ENCODE peak calls at places on chromosomes 11 and 22, in four cellular contexts. Q is GDM1; A is stimulated activated CD4-positive, alpha-beta T cell treated with anti-CD3 and anti-CD28 coated beads, Interleukin-2, amount 100 ng/mL, for 24 hours; Y is endodermal cell. K is an unnamed sample.

GRCh38 chr11:6298605-6299004 is 21.7 kb downstream of the CAVIN3 start:
- DNase-seq in Q (no peak), A (peak), Y (peak), K (no peak)

GRCh38 chr11:86386791-86387190 is 12.1 kb downstream of the CCDC81 start:
- DNase-seq in Q (no peak), A (no peak), Y (no peak), K (no peak)

GRCh38 chr11:114078423-114078822 is 18.9 kb downstream of the ZBTB16 start:
- DNase-seq in Q (no peak), A (no peak), Y (peak), K (no peak)

GRCh38 chr22:22968366-22968765 is 80.8 kb downstream of the IGLL5 start:
- DNase-seq in Q (no peak), A (no peak), Y (no peak), K (no peak)

GRCh38 chr11:85595285-85595884 is 31.8 kb downstream of the DLG2 start:
- DNase-seq in Q (peak), A (no peak), Y (no peak), K (no peak)

GRCh38 chr11:75090778-75091177 is 5.9 kb downstream of the OR2AT4 start:
- DNase-seq in Q (no peak), A (no peak), Y (no peak), K (no peak)

GRCh38 chr11:73246303-73246702 is 25.8 kb upstream of the P2RY6 start:
- DNase-seq in Q (no peak), A (no peak), Y (no peak), K (no peak)

GRCh38 chr11:19953909-19954308 is 206.4 kb downstream of the DBX1 start:
- DNase-seq in Q (no peak), A (no peak), Y (peak), K (no peak)

GRCh38 chr11:111582881-111583280 is 19.4 kb upstream of the SIK2 start:
- DNase-seq in Q (no peak), A (no peak), Y (no peak), K (no peak)

GRCh38 chr22:42747701-42748513 is 27.2 kb upstream of the A4GALT start:
- DNase-seq in Q (no peak), A (no peak), Y (no peak), K (no peak)